ENCODE peak calls at places on chromosomes 7 and 10, in five cellular contexts. One of them, this sample, is unnamed.
A peak's percentile ranks its signal among the peaks of the same experiment; 100 is the strongest.

GRCh38 chr10:19588608-19589007 is 227.6 kb upstream of the PLXDC2 start:
- DNase-seq in Peyer's patch: no peak
- DNase-seq in H1: no peak
- DNase-seq in hepatocyte: no peak
- DNase-seq in IMR-90: no peak
- DNase-seq in this sample: no peak

GRCh38 chr10:114482480-114482879 is 78.2 kb upstream of the AFAP1L2 start:
- DNase-seq in IMR-90: no peak
- DNase-seq in hepatocyte: no peak
- DNase-seq in Peyer's patch: no peak
- DNase-seq in H1: no peak
- DNase-seq in this sample: no peak

GRCh38 chr10:29023678-29024077 is 265.2 kb upstream of the LYZL1 start:
- DNase-seq in IMR-90: no peak
- DNase-seq in Peyer's patch: no peak
- DNase-seq in H1: no peak
- DNase-seq in hepatocyte: no peak
- DNase-seq in this sample: no peak

GRCh38 chr10:133279961-133280283 is 3.3 kb upstream of the ADAM8 start:
- DNase-seq in IMR-90: no peak
- DNase-seq in H1: no peak
- DNase-seq in Peyer's patch: no peak
- DNase-seq in hepatocyte: no peak
- DNase-seq in this sample: no peak

GRCh38 chr7:41053830-41054229 is 649.1 kb downstream of the INHBA start:
- DNase-seq in Peyer's patch: no peak
- DNase-seq in hepatocyte: no peak
- DNase-seq in IMR-90: peak; percentile 87
- DNase-seq in H1: no peak
- DNase-seq in this sample: no peak

GRCh38 chr10:119165171-119166110 is at the start of gene SFXN4:
- DNase-seq in H1: peak; percentile 79
- DNase-seq in IMR-90: peak; percentile 24
- DNase-seq in hepatocyte: peak; percentile 87
- DNase-seq in Peyer's patch: peak; percentile 91
- DNase-seq in this sample: peak; percentile 84

GRCh38 chr10:86828145-86828544 is 71.7 kb downstream of the BMPR1A start:
- DNase-seq in H1: no peak
- DNase-seq in hepatocyte: no peak
- DNase-seq in Peyer's patch: no peak
- DNase-seq in IMR-90: no peak
- DNase-seq in this sample: no peak

GRCh38 chr7:32879460-32879859 is 12.1 kb downstream of the KBTBD2 start:
- DNase-seq in Peyer's patch: no peak
- DNase-seq in hepatocyte: no peak
- DNase-seq in IMR-90: no peak
- DNase-seq in H1: no peak
- DNase-seq in this sample: no peak

GRCh38 chr7:87318741-87319140 is 26.7 kb upstream of the CROT start:
- DNase-seq in H1: no peak
- DNase-seq in hepatocyte: no peak
- DNase-seq in Peyer's patch: no peak
- DNase-seq in IMR-90: no peak
- DNase-seq in this sample: no peak

GRCh38 chr7:111108526-111108925 is 17.6 kb downstream of the LRRN3 start:
- DNase-seq in IMR-90: peak; percentile 46
- DNase-seq in H1: no peak
- DNase-seq in hepatocyte: no peak
- DNase-seq in Peyer's patch: no peak
- DNase-seq in this sample: no peak

GRCh38 chr7:80017101-80017500 is 117.5 kb upstream of the GNAI1 start:
- DNase-seq in hepatocyte: no peak
- DNase-seq in Peyer's patch: no peak
- DNase-seq in IMR-90: peak; percentile 8
- DNase-seq in H1: no peak
- DNase-seq in this sample: no peak

GRCh38 chr7:148185050-148185449 is 405.5 kb upstream of the C7orf33 start:
- DNase-seq in IMR-90: no peak
- DNase-seq in hepatocyte: peak; percentile 58
- DNase-seq in Peyer's patch: no peak
- DNase-seq in H1: no peak
- DNase-seq in this sample: no peak

GRCh38 chr7:44281811-44282600 is 43.4 kb downstream of the CAMK2B start:
- DNase-seq in hepatocyte: no peak
- DNase-seq in IMR-90: no peak
- DNase-seq in H1: no peak
- DNase-seq in Peyer's patch: peak; percentile 40
- DNase-seq in this sample: no peak

GRCh38 chr10:58590152-58590551 is 77.5 kb downstream of the BICC1 start:
- DNase-seq in H1: no peak
- DNase-seq in IMR-90: peak; percentile 99
- DNase-seq in Peyer's patch: no peak
- DNase-seq in hepatocyte: peak; percentile 57
- DNase-seq in this sample: no peak

GRCh38 chr10:73823391-73823790 is 12.0 kb upstream of the NDST2 start:
- DNase-seq in IMR-90: no peak
- DNase-seq in hepatocyte: no peak
- DNase-seq in Peyer's patch: no peak
- DNase-seq in H1: no peak
- DNase-seq in this sample: no peak

GRCh38 chr10:71587941-71588573 is 131.5 kb downstream of the C10orf105 start:
- DNase-seq in H1: no peak
- DNase-seq in hepatocyte: no peak
- DNase-seq in Peyer's patch: no peak
- DNase-seq in IMR-90: no peak
- DNase-seq in this sample: no peak

GRCh38 chr7:45267262-45267661 is 109.7 kb downstream of the RAMP3 start:
- DNase-seq in Peyer's patch: no peak
- DNase-seq in IMR-90: peak; percentile 4
- DNase-seq in H1: no peak
- DNase-seq in hepatocyte: no peak
- DNase-seq in this sample: no peak

DNA sequence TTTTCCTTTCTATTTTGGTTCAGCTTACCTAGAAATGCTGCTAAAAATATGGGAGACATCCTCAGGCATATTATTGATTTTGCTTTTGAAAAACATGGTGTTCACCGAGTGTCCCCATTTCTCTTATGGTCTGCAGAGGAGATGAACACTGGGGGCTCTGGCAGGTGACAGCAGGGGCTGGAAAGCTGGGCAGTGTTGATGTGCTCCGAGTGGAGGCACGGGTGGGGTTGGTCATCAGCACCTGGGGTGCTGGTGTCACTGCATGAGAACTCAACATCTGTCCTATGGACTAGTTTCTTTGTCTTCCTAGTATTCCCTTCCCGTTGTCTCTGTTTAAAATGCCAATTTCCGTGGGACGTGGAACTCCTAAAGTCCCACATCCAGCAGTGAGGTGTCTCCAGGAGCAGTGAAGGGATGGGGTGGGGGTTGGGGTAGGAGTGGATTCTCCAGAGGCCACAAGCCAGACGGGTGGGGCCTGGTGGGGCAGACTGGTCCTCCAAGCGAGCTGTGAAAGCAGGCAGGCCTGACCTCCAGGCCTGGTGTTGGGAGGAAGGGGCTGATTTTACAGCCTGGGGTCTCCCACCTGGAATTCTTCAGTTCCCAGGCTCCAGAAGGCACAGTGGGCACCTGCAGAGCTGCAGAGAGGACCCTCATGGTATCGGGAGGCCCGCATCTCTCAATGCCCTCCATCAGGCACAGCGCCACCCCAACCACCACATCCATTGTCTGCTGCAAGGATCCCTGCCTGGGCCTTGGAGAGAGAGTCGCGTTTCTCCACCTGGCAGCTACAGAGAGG is 24.4 kb downstream of the ZNF775 start:
- DNase-seq in hepatocyte: peak; percentile 6
- DNase-seq in H1: no peak
- DNase-seq in Peyer's patch: peak; percentile 49
- DNase-seq in IMR-90: no peak
- DNase-seq in this sample: no peak
- H3K4me1 ChIP-seq in hepatocyte: peaks cover 46% of the 10 kb centered on the region
- H3K4me1 ChIP-seq in H1: peaks cover 40% of the 10 kb centered on the region
- H3K4me1 ChIP-seq in Peyer's patch: peaks cover 11% of the 10 kb centered on the region
- H3K4me1 ChIP-seq in IMR-90: peaks cover 25% of the 10 kb centered on the region
- H3K4me1 ChIP-seq in this sample: peaks cover 21% of the 10 kb centered on the region

GRCh38 chr10:98432330-98432729 is 14.4 kb downstream of the HPS1 start:
- DNase-seq in hepatocyte: no peak
- DNase-seq in Peyer's patch: no peak
- DNase-seq in IMR-90: no peak
- DNase-seq in H1: no peak
- DNase-seq in this sample: no peak

GRCh38 chr10:98433881-98434732 is 12.6 kb downstream of the HPS1 start:
- DNase-seq in Peyer's patch: no peak
- DNase-seq in IMR-90: peak; percentile 84
- DNase-seq in H1: no peak
- DNase-seq in hepatocyte: no peak
- DNase-seq in this sample: no peak

GRCh38 chr10:98431016-98431415 is 15.7 kb downstream of the HPS1 start:
- DNase-seq in IMR-90: no peak
- DNase-seq in hepatocyte: no peak
- DNase-seq in Peyer's patch: no peak
- DNase-seq in H1: no peak
- DNase-seq in this sample: no peak

GRCh38 chr10:98435178-98435577 is 11.6 kb downstream of the HPS1 start:
- DNase-seq in IMR-90: no peak
- DNase-seq in hepatocyte: no peak
- DNase-seq in H1: no peak
- DNase-seq in Peyer's patch: no peak
- DNase-seq in this sample: no peak

DNA sequence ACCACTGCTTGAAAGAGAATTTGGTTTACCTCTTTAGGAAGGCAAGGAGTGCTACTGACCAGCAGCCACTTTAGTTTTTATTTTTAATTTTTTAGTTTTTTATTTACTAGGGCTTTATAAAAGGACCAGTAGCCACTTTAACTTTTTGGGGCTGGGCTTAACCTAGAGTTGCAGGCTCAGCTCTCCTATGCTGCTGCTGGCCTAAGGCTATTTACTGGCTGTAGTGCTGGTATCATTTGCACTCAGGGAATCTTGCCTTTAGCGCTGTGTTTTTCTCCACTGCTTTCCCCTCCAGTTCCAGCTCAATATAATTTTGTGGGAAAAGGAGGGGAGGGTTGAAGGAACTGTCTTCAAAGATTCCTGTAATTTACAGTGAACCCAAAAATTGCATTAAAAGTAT is 13.4 kb downstream of the HPS1 start:
- DNase-seq in Peyer's patch: no peak
- DNase-seq in hepatocyte: no peak
- DNase-seq in H1: no peak
- DNase-seq in IMR-90: no peak
- DNase-seq in this sample: no peak
- H3K36me3 ChIP-seq in Peyer's patch: no peaks in the 10 kb centered on the region
- H3K36me3 ChIP-seq in hepatocyte: peaks cover 11% of the 10 kb centered on the region
- H3K36me3 ChIP-seq in H1: peaks cover 20% of the 10 kb centered on the region
- H3K36me3 ChIP-seq in IMR-90: peaks cover 58% of the 10 kb centered on the region
- H3K36me3 ChIP-seq in this sample: peaks cover 66% of the 10 kb centered on the region

GRCh38 chr7:105656922-105657521 is 75.7 kb upstream of the EFCAB10 start:
- DNase-seq in hepatocyte: no peak
- DNase-seq in H1: peak; percentile 94
- DNase-seq in IMR-90: no peak
- DNase-seq in Peyer's patch: no peak
- DNase-seq in this sample: peak; percentile 68

GRCh38 chr7:105654095-105654686 is 72.9 kb upstream of the EFCAB10 start:
- DNase-seq in Peyer's patch: no peak
- DNase-seq in hepatocyte: no peak
- DNase-seq in IMR-90: no peak
- DNase-seq in H1: no peak
- DNase-seq in this sample: no peak

GRCh38 chr7:105654994-105655900 is 74.0 kb upstream of the EFCAB10 start:
- DNase-seq in Peyer's patch: no peak
- DNase-seq in H1: peak; percentile 83
- DNase-seq in IMR-90: peak; percentile 67
- DNase-seq in hepatocyte: peak; percentile 69
- DNase-seq in this sample: no peak

GRCh38 chr7:105653441-105654005 is 72.2 kb upstream of the EFCAB10 start:
- DNase-seq in IMR-90: no peak
- DNase-seq in Peyer's patch: no peak
- DNase-seq in H1: no peak
- DNase-seq in hepatocyte: peak; percentile 40
- DNase-seq in this sample: no peak

GRCh38 chr7:105655901-105656380 is 74.6 kb upstream of the EFCAB10 start:
- DNase-seq in IMR-90: no peak
- DNase-seq in H1: no peak
- DNase-seq in Peyer's patch: no peak
- DNase-seq in hepatocyte: no peak
- DNase-seq in this sample: no peak
- H3K4me1 ChIP-seq in IMR-90: peaks cover 1% of the 10 kb centered on the region
- H3K4me1 ChIP-seq in H1: peaks cover 30% of the 10 kb centered on the region
- H3K4me1 ChIP-seq in Peyer's patch: no peaks in the 10 kb centered on the region
- H3K4me1 ChIP-seq in hepatocyte: peaks cover 12% of the 10 kb centered on the region
- H3K4me1 ChIP-seq in this sample: peaks cover 5% of the 10 kb centered on the region

GRCh38 chr10:11245981-11246590 is 228.4 kb downstream of the CELF2 start:
- DNase-seq in Peyer's patch: no peak
- DNase-seq in IMR-90: no peak
- DNase-seq in hepatocyte: no peak
- DNase-seq in H1: no peak
- DNase-seq in this sample: no peak
- H3K36me3 ChIP-seq in Peyer's patch: no peaks in the 10 kb centered on the region
- H3K36me3 ChIP-seq in IMR-90: no peaks in the 10 kb centered on the region
- H3K36me3 ChIP-seq in hepatocyte: no peaks in the 10 kb centered on the region
- H3K36me3 ChIP-seq in H1: no peaks in the 10 kb centered on the region
- H3K36me3 ChIP-seq in this sample: peaks cover 56% of the 10 kb centered on the region

DNA sequence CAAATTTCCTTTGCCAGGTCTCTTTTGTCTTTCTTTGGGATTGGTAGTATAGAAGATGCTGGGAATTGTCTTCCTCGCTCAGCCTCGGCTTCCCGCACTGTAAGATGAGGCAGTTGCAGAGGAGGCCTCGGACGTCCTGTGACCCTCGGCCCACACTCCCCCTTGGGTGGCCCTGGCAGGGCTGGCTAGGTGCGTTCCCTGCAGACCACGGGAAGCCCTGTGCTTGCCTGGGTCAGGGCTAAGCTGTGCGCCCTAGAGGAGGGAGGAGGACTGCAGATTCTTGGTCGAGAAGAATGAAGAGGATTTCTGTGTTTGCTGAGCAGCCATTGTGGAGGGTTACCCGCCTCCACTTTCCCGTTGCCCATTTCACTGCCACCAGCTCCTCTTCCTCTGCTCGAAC is 42.8 kb downstream of the WIPI2 start:
- DNase-seq in Peyer's patch: no peak
- DNase-seq in H1: no peak
- DNase-seq in hepatocyte: no peak
- DNase-seq in IMR-90: no peak
- DNase-seq in this sample: no peak
- H3K4me1 ChIP-seq in Peyer's patch: peaks cover 24% of the 10 kb centered on the region
- H3K4me1 ChIP-seq in H1: no peaks in the 10 kb centered on the region
- H3K4me1 ChIP-seq in hepatocyte: no peaks in the 10 kb centered on the region
- H3K4me1 ChIP-seq in IMR-90: peaks cover 4% of the 10 kb centered on the region
- H3K4me1 ChIP-seq in this sample: no peaks in the 10 kb centered on the region